ENCODE peak calls at places on chromosomes 13 and 19, in seven cellular contexts. V is SK-N-SH, Q is HCT116, R is H1, I is GM12878, H is HepG2, F is K562. P is an unnamed sample.

GRCh38 chr13:24261566-24261965 is 47.8 kb upstream of the C1QTNF9 start:
- DNase-seq in V (no peak), Q (no peak), R (no peak), I (no peak), H (no peak), F (no peak), P (no peak)

GRCh38 chr19:38899447-38900219 is at the start of the genes NFKBIB and SIRT2:
- DNase-seq in V (peak; percentile 98), Q (peak; percentile 100), R (peak; percentile 96), I (peak; percentile 99), H (peak; percentile 99), F (peak; percentile 98), P (peak; percentile 95)

GRCh38 chr13:20544186-20544914 is 18.7 kb upstream of the CRYL1 start:
- DNase-seq in V (no peak), Q (no peak), R (no peak), I (no peak), H (no peak), F (no peak), P (no peak)

GRCh38 chr19:11551603-11552235 is 7.3 kb downstream of the ELOF1 start:
- DNase-seq in V (peak; percentile 78), Q (no peak), R (peak; percentile 83), I (no peak), H (no peak), F (peak; percentile 62), P (no peak)

GRCh38 chr13:53101883-53102282 is 73.3 kb downstream of the OLFM4 start:
- DNase-seq in V (no peak), Q (no peak), R (no peak), I (no peak), H (no peak), F (no peak), P (no peak)

GRCh38 chr19:1183543-1184172 is 9.6 kb upstream of the SBNO2 start:
- DNase-seq in V (peak; percentile 10), Q (peak; percentile 73), R (no peak), I (peak; percentile 66), H (peak; percentile 77), F (no peak), P (peak; percentile 93)

GRCh38 chr13:30355405-30355741 is 48.0 kb upstream of the KATNAL1 start:
- DNase-seq in V (peak; percentile 51), Q (no peak), R (peak; percentile 60), I (no peak), H (peak; percentile 49), F (peak; percentile 53), P (no peak)

GRCh38 chr13:23159587-23160240 is 21.1 kb upstream of the SGCG start:
- DNase-seq in V (peak; percentile 30), Q (no peak), R (no peak), I (no peak), H (no peak), F (no peak), P (no peak)

GRCh38 chr13:37884674-37885073 is 15.1 kb upstream of the TRPC4 start:
- DNase-seq in V (no peak), Q (no peak), R (no peak), I (no peak), H (no peak), F (no peak), P (no peak)

GRCh38 chr13:94710881-94711560 is 1.3 kb downstream of the SOX21 start:
- DNase-seq in V (peak; percentile 86), Q (no peak), R (peak; percentile 78), I (no peak), H (no peak), F (peak; percentile 54), P (no peak)
- TF ChIP-seq JUND in V (no peak), Q (no peak), R (no peak), I (no peak), H (no peak), F (no peak), P (no peak)

GRCh38 chr13:76383671-76384461 is 502.3 kb downstream of the KCTD12 start:
- DNase-seq in V (peak; percentile 36), Q (no peak), R (no peak), I (no peak), H (no peak), F (no peak), P (no peak)
- TF ChIP-seq JUND in V (peak; percentile 42), Q (no peak), R (no peak), I (no peak), H (no peak), F (no peak), P (no peak)

DNA sequence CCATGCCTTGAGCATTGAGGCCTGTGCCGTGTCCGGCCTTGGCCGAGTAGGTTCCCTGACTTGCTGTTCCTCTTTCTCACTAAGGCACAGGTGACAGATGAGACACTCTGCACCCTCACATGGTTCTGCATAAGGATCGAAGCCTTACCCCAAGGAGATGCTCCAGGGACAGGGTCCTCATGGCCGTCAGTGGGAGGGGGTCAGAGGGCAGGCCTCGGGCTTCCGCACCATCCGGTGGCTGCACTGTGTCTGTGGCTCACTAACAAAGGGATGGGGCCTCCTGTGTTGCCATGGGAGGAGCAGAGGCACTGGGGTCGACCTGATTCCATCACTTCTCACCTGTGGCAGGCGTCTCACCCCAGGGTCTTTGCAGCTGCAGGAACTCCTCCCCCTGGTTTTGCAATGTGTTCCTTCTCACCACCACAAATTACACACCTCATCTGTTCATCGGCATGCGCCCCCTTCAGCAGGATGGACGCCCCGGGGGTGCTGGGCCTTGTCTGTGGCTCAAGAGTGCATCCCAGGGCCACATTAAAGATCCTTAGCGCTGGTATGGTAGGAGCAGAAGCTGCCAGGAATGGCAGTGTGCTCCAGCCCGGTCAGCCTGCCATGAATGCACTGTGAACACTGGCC is 113.3 kb upstream of the SOX1 start:
- DNase-seq in V (no peak), Q (no peak), R (peak; percentile 30), I (no peak), H (no peak), F (no peak), P (no peak)
- TF ChIP-seq JUND in V (no peak), Q (no peak), R (no peak), I (no peak), H (no peak), F (no peak), P (no peak)

GRCh38 chr19:13615890-13616289 is 109.6 kb upstream of the CACNA1A start:
- DNase-seq in V (no peak), Q (no peak), R (no peak), I (no peak), H (no peak), F (no peak), P (no peak)

GRCh38 chr19:13619203-13619632 is 112.9 kb upstream of the CACNA1A start:
- DNase-seq in V (no peak), Q (no peak), R (no peak), I (no peak), H (no peak), F (no peak), P (no peak)

GRCh38 chr19:13622727-13623126 is 116.4 kb upstream of the CACNA1A start:
- DNase-seq in V (no peak), Q (no peak), R (no peak), I (no peak), H (no peak), F (no peak), P (no peak)

GRCh38 chr19:13623686-13624405 is 117.6 kb upstream of the CACNA1A start:
- DNase-seq in V (no peak), Q (no peak), R (no peak), I (no peak), H (no peak), F (no peak), P (no peak)

GRCh38 chr19:13621413-13621812 is 115.1 kb upstream of the CACNA1A start:
- DNase-seq in V (no peak), Q (peak; percentile 75), R (no peak), I (no peak), H (no peak), F (no peak), P (no peak)
- TF ChIP-seq JUND in V (peak; percentile 83), Q (peak; percentile 82), R (peak; percentile 70), I (no peak), H (no peak), F (peak; percentile 80), P (no peak)

GRCh38 chr19:40995355-40995754 is 4.3 kb downstream of the CYP2B6 start:
- DNase-seq in V (no peak), Q (peak; percentile 68), R (no peak), I (no peak), H (no peak), F (no peak), P (no peak)

GRCh38 chr19:41001243-41001971 is 10.3 kb downstream of the CYP2B6 start:
- DNase-seq in V (no peak), Q (peak; percentile 43), R (no peak), I (no peak), H (no peak), F (peak; percentile 30), P (peak; percentile 39)

DNA sequence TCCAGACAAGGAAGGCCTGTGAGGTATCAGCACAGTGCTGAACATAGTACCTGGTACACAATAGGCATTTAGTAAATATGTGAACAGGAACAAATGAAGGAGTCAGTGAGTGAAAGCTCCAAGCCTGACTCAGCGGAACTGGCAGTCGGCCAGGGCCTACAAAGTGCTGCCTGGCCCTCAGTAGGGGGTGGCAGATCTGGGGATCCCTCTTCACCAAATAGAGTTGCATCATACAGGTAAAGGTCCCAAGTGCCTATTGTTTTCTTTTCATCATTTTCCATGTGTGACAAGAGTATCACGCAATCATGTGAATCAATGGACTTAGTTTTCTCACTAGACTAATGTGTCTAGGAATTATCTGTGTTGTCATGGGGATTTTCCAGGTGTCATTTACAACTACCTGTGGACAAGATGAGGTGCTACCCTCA is 9.2 kb downstream of the CYP2B6 start:
- DNase-seq in V (no peak), Q (peak; percentile 73), R (no peak), I (no peak), H (peak; percentile 55), F (no peak), P (no peak)
- TF ChIP-seq JUND in V (no peak), Q (peak; percentile 76), R (no peak), I (no peak), H (no peak), F (no peak), P (no peak)

GRCh38 chr19:7942981-7943443 is 454 bp downstream of the TIMM44 start:
- DNase-seq in V (peak; percentile 69), Q (no peak), R (no peak), I (no peak), H (peak; percentile 25), F (peak; percentile 77), P (no peak)
- TF ChIP-seq JUND in V (no peak), Q (no peak), R (no peak), I (no peak), H (no peak), F (no peak), P (no peak)

DNA sequence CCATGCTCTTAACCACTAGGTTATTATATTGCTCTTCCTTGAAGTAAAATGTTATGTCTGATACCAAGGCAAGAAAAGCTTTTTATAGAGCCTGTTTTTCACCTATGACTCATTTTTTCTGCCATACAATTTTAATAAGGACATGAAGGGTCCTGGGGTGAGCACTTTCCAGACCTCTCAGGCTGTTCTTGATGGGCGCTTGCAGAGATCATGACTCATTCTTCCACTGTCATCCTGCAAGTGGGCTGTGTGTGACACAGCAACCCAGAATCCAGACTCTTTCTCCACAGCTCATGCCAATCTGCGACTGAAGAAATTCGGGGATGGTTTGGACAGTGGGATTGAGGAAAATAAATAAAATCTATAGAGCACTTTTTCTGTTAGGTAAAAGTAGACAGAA is 506.7 kb upstream of the NBEA start:
- DNase-seq in V (no peak), Q (peak; percentile 21), R (no peak), I (no peak), H (no peak), F (no peak), P (no peak)
- TF ChIP-seq JUND in V (peak; percentile 73), Q (no peak), R (no peak), I (no peak), H (no peak), F (no peak), P (no peak)